ENCODE peak calls at places on chromosome 6, in eight cellular contexts. J is CD8-positive, alpha-beta memory T cell; D is ELR; A is CD4-positive, CD25-positive, alpha-beta regulatory T cell; Q is stimulated activated CD4-positive, alpha-beta T cell treated with anti-CD3 and anti-CD28 coated beads, Interleukin-15, amount 100 ng/mL, for 1 hour; K is stimulated activated CD8-positive, alpha-beta memory T cell treated with anti-CD3 and anti-CD28 coated beads, Interleukin-2, amount 100 ng/mL, for 1 hour; Y is NCI-H2081 treated with DMSO at 0.1 percent for 48 hours; H is posterior cingulate gyrus. R is an unnamed sample.

GRCh38 chr6:163260111-163260895 is 154.2 kb upstream of the QKI start:
- DNase-seq in J (no peak), D (peak), A (peak), Q (no peak), K (no peak), Y (no peak), H (peak), R (no peak)

GRCh38 chr6:34610819-34611477 is 54.8 kb upstream of the SPDEF start:
- DNase-seq in J (no peak), D (peak), A (no peak), Q (no peak), K (no peak), Y (no peak), H (no peak), R (no peak)

GRCh38 chr6:42038811-42039408 is 11.4 kb upstream of the TAF8 start:
- DNase-seq in J (no peak), D (no peak), A (no peak), Q (no peak), K (no peak), Y (no peak), H (no peak), R (no peak)

GRCh38 chr6:47407295-47408281 is 70.0 kb upstream of the CD2AP start:
- DNase-seq in J (no peak), D (peak), A (no peak), Q (no peak), K (no peak), Y (no peak), H (no peak), R (no peak)

GRCh38 chr6:11869656-11870340 is 91.2 kb upstream of the ADTRP start:
- DNase-seq in J (no peak), D (peak), A (no peak), Q (no peak), K (no peak), Y (no peak), H (no peak), R (no peak)

GRCh38 chr6:161257778-161258457 is 15.9 kb downstream of the AGPAT4 start:
- DNase-seq in J (no peak), D (peak), A (no peak), Q (no peak), K (no peak), Y (no peak), H (no peak), R (no peak)

GRCh38 chr6:33744895-33745546 is 1.7 kb downstream of the IP6K3 start:
- DNase-seq in J (no peak), D (no peak), A (no peak), Q (no peak), K (no peak), Y (no peak), H (no peak), R (peak)

GRCh38 chr6:165748390-165748789 is 85.3 kb upstream of the PDE10A start:
- DNase-seq in J (no peak), D (no peak), A (no peak), Q (no peak), K (no peak), Y (no peak), H (no peak), R (no peak)

GRCh38 chr6:1591243-1591642 is 18.5 kb upstream of the FOXC1 start:
- DNase-seq in J (no peak), D (no peak), A (no peak), Q (no peak), K (no peak), Y (no peak), H (no peak), R (no peak)

GRCh38 chr6:1917628-1918371 is 308.1 kb downstream of the FOXC1 start:
- DNase-seq in J (no peak), D (peak), A (peak), Q (peak), K (no peak), Y (no peak), H (peak), R (no peak)

GRCh38 chr6:168514216-168514615 is 73.2 kb downstream of the SMOC2 start:
- DNase-seq in J (no peak), D (no peak), A (no peak), Q (no peak), K (no peak), Y (no peak), H (no peak), R (no peak)

GRCh38 chr6:69758214-69758613 is 38.6 kb downstream of the LMBRD1 start:
- DNase-seq in J (no peak), D (no peak), A (no peak), Q (no peak), K (no peak), Y (no peak), H (no peak), R (no peak)

GRCh38 chr6:28943223-28943556 is 19.4 kb upstream of the TRIM27 start:
- DNase-seq in J (no peak), D (no peak), A (no peak), Q (no peak), K (no peak), Y (no peak), H (no peak), R (peak)

GRCh38 chr6:26141378-26141901 is 54.2 kb downstream of the HFE start:
- DNase-seq in J (no peak), D (no peak), A (no peak), Q (no peak), K (no peak), Y (no peak), H (peak), R (no peak)

GRCh38 chr6:1792989-1793388 is 183.3 kb downstream of the FOXC1 start:
- DNase-seq in J (no peak), D (peak), A (peak), Q (no peak), K (no peak), Y (no peak), H (no peak), R (peak)

GRCh38 chr6:2085657-2086056 is 159.7 kb downstream of the GMDS start:
- DNase-seq in J (no peak), D (no peak), A (no peak), Q (no peak), K (no peak), Y (no peak), H (no peak), R (no peak)

GRCh38 chr6:148140772-148141557 is 201.7 kb upstream of the SASH1 start:
- DNase-seq in J (no peak), D (peak), A (no peak), Q (no peak), K (no peak), Y (no peak), H (no peak), R (no peak)

GRCh38 chr6:42978793-42979522 is at the start of gene PEX6:
- DNase-seq in J (peak), D (peak), A (peak), Q (peak), K (peak), Y (peak), H (peak), R (peak)

GRCh38 chr6:101486124-101486523 is 92.6 kb downstream of the GRIK2 start:
- DNase-seq in J (no peak), D (no peak), A (no peak), Q (no peak), K (no peak), Y (no peak), H (no peak), R (peak)

GRCh38 chr6:35181933-35182612 is 31.7 kb upstream of the SCUBE3 start:
- DNase-seq in J (no peak), D (peak), A (no peak), Q (no peak), K (no peak), Y (no peak), H (no peak), R (peak)

GRCh38 chr6:107665386-107665785 is 158.7 kb downstream of the SCML4 start:
- DNase-seq in J (no peak), D (peak), A (no peak), Q (no peak), K (no peak), Y (no peak), H (no peak), R (no peak)

GRCh38 chr6:3710403-3710802 is 41.1 kb downstream of the PXDC1 start:
- DNase-seq in J (no peak), D (no peak), A (no peak), Q (no peak), K (no peak), Y (no peak), H (no peak), R (no peak)

GRCh38 chr6:11232968-11233626 is 629 bp upstream of the NEDD9 start:
- DNase-seq in J (no peak), D (no peak), A (no peak), Q (no peak), K (no peak), Y (no peak), H (no peak), R (peak)

GRCh38 chr6:33839399-33840063 is 35.7 kb upstream of the MLN start:
- DNase-seq in J (no peak), D (no peak), A (no peak), Q (no peak), K (no peak), Y (no peak), H (no peak), R (peak)

GRCh38 chr6:100433726-100434435 is 30.8 kb downstream of the SIM1 start:
- DNase-seq in J (no peak), D (peak), A (no peak), Q (no peak), K (no peak), Y (no peak), H (no peak), R (no peak)

GRCh38 chr6:149513915-149514314 is 29.1 kb upstream of the ZC3H12D start:
- DNase-seq in J (no peak), D (no peak), A (no peak), Q (no peak), K (no peak), Y (no peak), H (no peak), R (no peak)

GRCh38 chr6:16712931-16713484 is 48.3 kb downstream of the ATXN1 start:
- DNase-seq in J (no peak), D (peak), A (peak), Q (no peak), K (no peak), Y (no peak), H (no peak), R (no peak)

GRCh38 chr6:159113223-159113622 is 56.0 kb upstream of the FNDC1 start:
- DNase-seq in J (no peak), D (no peak), A (no peak), Q (no peak), K (no peak), Y (no peak), H (no peak), R (no peak)

GRCh38 chr6:24270011-24270410 is 87.8 kb downstream of the DCDC2 start:
- DNase-seq in J (no peak), D (no peak), A (no peak), Q (no peak), K (no peak), Y (no peak), H (no peak), R (no peak)

GRCh38 chr6:154468760-154469159 is 41.7 kb downstream of the CNKSR3 start:
- DNase-seq in J (no peak), D (no peak), A (no peak), Q (no peak), K (no peak), Y (no peak), H (no peak), R (no peak)

R was measured in NCI-H82.